ENCODE peak calls at places on chromosomes 5 and 9, in five cellular contexts. Q is H9, D is cardiac muscle cell, S is left ventricle myocardium inferior, X is colonic mucosa. J is an unnamed sample.

GRCh38 chr5:119341452-119342349 is 14.1 kb upstream of the TNFAIP8 start:
- DNase-seq in S (no peak), X (no peak), Q (no peak), D (no peak), J (no peak)

GRCh38 chr5:16992006-16992405 is 55.9 kb upstream of the MYO10 start:
- DNase-seq in Q (no peak), D (no peak), X (no peak), S (no peak), J (no peak)

GRCh38 chr9:121153642-121154041 is 48.0 kb downstream of the RAB14 start:
- DNase-seq in Q (no peak), X (no peak), S (no peak), D (no peak), J (no peak)

GRCh38 chr9:128406848-128407391 is 13.7 kb upstream of the CERCAM start:
- DNase-seq in S (no peak), D (peak; percentile 58), X (no peak), Q (no peak), J (no peak)

GRCh38 chr5:33662721-33663435 is 222.1 kb downstream of the TARS1 start:
- DNase-seq in S (no peak), Q (no peak), X (no peak), D (no peak), J (no peak)

GRCh38 chr5:6704361-6704851 is 8.8 kb upstream of the TENT4A start:
- DNase-seq in S (peak; percentile 76), D (peak; percentile 84), Q (no peak), X (peak; percentile 18), J (no peak)

GRCh38 chr5:5968981-5969380 is 409.4 kb downstream of the MED10 start:
- DNase-seq in Q (no peak), S (no peak), X (no peak), D (no peak), J (no peak)

GRCh38 chr5:100900796-100901731 is 2.0 kb downstream of the ST8SIA4 start:
- DNase-seq in X (peak; percentile 70), S (peak; percentile 71), Q (peak; percentile 75), D (peak; percentile 72), J (peak; percentile 77)

GRCh38 chr9:38024036-38024681 is 44.9 kb downstream of the SHB start:
- DNase-seq in Q (peak; percentile 43), X (no peak), S (no peak), D (peak; percentile 75), J (no peak)

GRCh38 chr9:89145086-89145485 is 33.5 kb downstream of the SHC3 start:
- DNase-seq in Q (no peak), D (peak; percentile 49), X (no peak), S (no peak), J (no peak)

GRCh38 chr5:148998174-148998797 is 64.6 kb downstream of the SH3TC2 start:
- DNase-seq in X (peak; percentile 60), S (no peak), Q (no peak), D (peak; percentile 72), J (no peak)

GRCh38 chr9:89405832-89406231 is 87.5 kb downstream of the SECISBP2 start:
- DNase-seq in S (peak; percentile 48), Q (no peak), X (no peak), D (no peak), J (no peak)

GRCh38 chr5:43658499-43658898 is 55.5 kb downstream of the NNT start:
- DNase-seq in D (no peak), Q (no peak), X (no peak), S (no peak), J (no peak)

GRCh38 chr9:105656131-105656921 is 5.9 kb upstream of the TAL2 start:
- DNase-seq in X (peak; percentile 41), S (peak; percentile 35), D (no peak), Q (peak; percentile 43), J (no peak)

GRCh38 chr9:133286523-133286922 is 11.5 kb upstream of the ABO start:
- DNase-seq in Q (no peak), D (peak; percentile 23), S (no peak), X (no peak), J (no peak)

GRCh38 chr5:31939151-31939550 is 235.0 kb downstream of the GOLPH3 start:
- DNase-seq in X (no peak), Q (no peak), D (peak; percentile 51), S (no peak), J (no peak)

GRCh38 chr9:99607852-99608448 is 213.7 kb upstream of the NR4A3 start:
- DNase-seq in S (no peak), X (no peak), Q (no peak), D (no peak), J (no peak)

DNA sequence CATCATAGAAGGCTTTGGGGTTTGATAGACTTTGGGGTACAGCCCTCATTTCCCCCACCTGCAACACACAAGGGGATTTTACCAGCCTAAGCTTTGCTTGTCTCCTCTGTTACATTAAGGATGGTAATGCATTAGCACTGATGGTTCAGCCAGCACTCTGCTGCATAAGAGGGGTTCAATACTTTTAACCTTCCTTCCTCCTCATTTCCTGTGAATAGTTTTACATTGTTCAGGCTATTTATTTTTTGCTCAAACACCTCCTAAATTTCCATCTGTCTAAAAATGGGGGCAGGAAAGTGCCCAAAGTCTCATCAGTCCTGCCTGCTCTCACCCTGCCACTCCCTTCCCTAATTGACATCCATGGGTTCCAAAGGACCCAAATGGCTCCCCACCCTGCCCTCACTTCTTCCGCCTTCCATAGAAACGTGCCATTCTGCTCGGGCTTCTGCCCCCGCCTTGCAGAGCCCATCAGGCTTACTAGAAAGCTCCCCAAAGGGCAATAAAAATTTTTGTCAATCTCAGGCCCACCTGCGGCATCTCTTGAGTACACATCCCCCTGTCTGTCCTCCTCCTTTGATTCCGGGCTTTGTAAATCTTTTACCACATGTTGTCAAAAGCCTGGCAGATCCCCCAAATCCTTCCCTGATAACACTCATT is 239.5 kb upstream of the SLC24A2 start:
- DNase-seq in S (no peak), X (no peak), Q (no peak), D (no peak), J (no peak)
- H3K27ac ChIP-seq in S (peak overlapping the region; percentile 71), X (no peak overlapping the region), Q (no peak overlapping the region), D (no peak overlapping the region), J (peak overlapping the region; percentile 12)

GRCh38 chr9:126151671-126152050 is 175.0 kb upstream of the MVB12B start:
- DNase-seq in D (peak; percentile 3), S (no peak), Q (peak; percentile 24), X (no peak), J (peak; percentile 38)

GRCh38 chr9:126152622-126153362 is 173.8 kb upstream of the MVB12B start:
- DNase-seq in D (no peak), S (no peak), Q (no peak), X (no peak), J (peak; percentile 9)

GRCh38 chr9:126150411-126151030 is 176.1 kb upstream of the MVB12B start:
- DNase-seq in D (no peak), X (no peak), Q (peak; percentile 18), S (no peak), J (peak; percentile 13)

GRCh38 chr9:126149661-126150060 is 177.0 kb upstream of the MVB12B start:
- DNase-seq in X (peak; percentile 10), Q (peak; percentile 27), D (no peak), S (no peak), J (peak; percentile 43)

GRCh38 chr9:126151031-126151670 is 175.5 kb upstream of the MVB12B start:
- DNase-seq in X (peak; percentile 29), D (peak; percentile 6), Q (peak; percentile 5), S (no peak), J (peak; percentile 32)
- H3K4me1 ChIP-seq in X (no peaks in the 10 kb centered on the region), D (peaks cover 7% of the 10 kb centered on the region), Q (no peaks in the 10 kb centered on the region), S (peaks cover 3% of the 10 kb centered on the region), J (no peaks in the 10 kb centered on the region)

GRCh38 chr5:160118349-160119141 is 705 bp downstream of the PWWP2A start:
- DNase-seq in D (no peak), Q (peak; percentile 34), S (peak; percentile 52), X (peak; percentile 55), J (peak; percentile 66)

GRCh38 chr5:160119905-160120266 is 636 bp upstream of the PWWP2A start:
- DNase-seq in Q (no peak), S (no peak), D (no peak), X (no peak), J (no peak)

GRCh38 chr5:160119142-160119904 is at the start of gene PWWP2A:
- DNase-seq in Q (peak; percentile 99), D (peak; percentile 100), X (peak; percentile 100), S (peak; percentile 98), J (peak; percentile 99)

DNA sequence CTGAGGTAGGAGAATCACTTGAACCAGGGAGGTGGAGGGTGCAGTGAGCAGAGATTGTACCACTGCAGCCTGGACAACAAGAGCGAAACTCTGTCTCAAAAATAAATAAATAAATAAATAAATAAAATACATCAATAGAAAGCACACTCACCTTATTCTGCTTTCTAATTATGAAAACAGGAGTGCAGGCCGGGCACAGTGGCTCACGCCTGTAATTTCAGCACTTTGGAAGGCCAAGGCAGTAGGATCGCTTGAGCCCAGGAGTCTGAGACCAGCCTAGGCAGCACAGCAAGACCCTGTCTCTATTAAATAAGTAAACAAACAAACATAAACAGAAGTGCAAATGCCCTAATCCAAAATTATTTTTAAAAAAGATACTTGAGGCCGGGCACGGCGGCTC is 2.3 kb downstream of the PWWP2A start:
- DNase-seq in D (no peak), X (no peak), S (no peak), Q (no peak), J (no peak)
- TF ChIP-seq CTCF in D (no peak), X (no peak), S (no peak), Q (no peak), J (no peak)

GRCh38 chr5:141780240-141780951 is 97.8 kb downstream of the PCDH1 start:
- DNase-seq in X (no peak), Q (peak; percentile 45), S (no peak), D (no peak), J (no peak)
- H3K27ac ChIP-seq in X (no peak overlapping the region), Q (no peak overlapping the region), S (peak overlapping the region; percentile 33), D (no peak overlapping the region), J (no peak overlapping the region)

DNA sequence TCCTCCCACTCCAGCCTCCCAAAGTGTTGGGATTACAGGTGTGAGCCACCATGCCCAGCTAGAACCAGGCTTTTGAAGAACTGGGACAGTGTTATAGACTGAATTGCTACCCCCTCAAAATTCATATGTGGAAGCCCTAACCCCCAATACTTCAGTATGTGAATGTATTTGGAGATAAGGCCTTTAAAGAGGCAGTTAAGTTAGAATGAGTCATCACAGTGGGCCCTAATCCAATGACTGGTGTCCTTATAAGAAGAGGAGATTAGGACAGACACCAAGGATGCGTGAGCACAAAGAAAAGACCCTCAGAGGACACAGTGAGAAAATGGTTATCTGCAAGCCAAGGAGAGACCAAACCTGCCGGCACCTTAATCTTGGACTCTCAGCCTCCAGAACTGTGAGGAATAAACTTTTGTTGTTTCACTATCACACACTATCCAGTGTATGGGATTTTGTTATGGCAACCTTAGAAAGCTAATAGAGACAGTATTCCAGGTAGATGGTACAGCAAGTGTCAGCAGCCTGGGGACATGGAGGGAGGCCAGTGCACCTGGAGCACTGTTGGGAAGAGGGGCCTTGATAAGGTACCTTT is 31.4 kb upstream of the ERGIC1 start:
- DNase-seq in D (peak; percentile 70), X (no peak), Q (no peak), S (no peak), J (no peak)
- H3K4me1 ChIP-seq in D (no peaks in the 10 kb centered on the region), X (no peaks in the 10 kb centered on the region), Q (peaks cover 2% of the 10 kb centered on the region), S (peaks cover 3% of the 10 kb centered on the region), J (no peaks in the 10 kb centered on the region)

J was measured in right atrium auricular region.